ENCODE peak calls at places on chromosome 16, in seven cellular contexts. C, E, I, W, G, X and J are unnamed samples.

GRCh38 chr16:30953511-30954124 is 3.9 kb upstream of the SETD1A start:
- DNase-seq in C (peak), G (peak), X (peak), E (peak), W (peak), I (peak), J (no peak)

GRCh38 chr16:89217388-89218191 is at the start of gene ZNF778:
- DNase-seq in E (peak), G (peak), I (peak), X (peak), C (peak), W (peak), J (peak)

GRCh38 chr16:608019-608418 is 18.2 kb downstream of the RAB40C start:
- DNase-seq in E (peak), W (no peak), I (no peak), C (no peak), G (no peak), X (no peak), J (no peak)

GRCh38 chr16:14405611-14406537 is 224.2 kb downstream of the PARN start:
- DNase-seq in W (no peak), X (peak), I (no peak), G (no peak), E (peak), C (no peak), J (no peak)

GRCh38 chr16:1070084-1070987 is 2.2 kb upstream of the SSTR5 start:
- DNase-seq in X (peak), W (no peak), C (no peak), G (no peak), I (no peak), E (no peak), J (no peak)

GRCh38 chr16:66614161-66614802 is 9.8 kb downstream of the CMTM3 start:
- DNase-seq in I (no peak), G (no peak), X (no peak), E (no peak), W (no peak), C (no peak), J (no peak)

GRCh38 chr16:47826070-47826469 is 329.7 kb downstream of the ABCC12 start:
- DNase-seq in G (no peak), I (no peak), E (no peak), W (no peak), C (no peak), X (no peak), J (no peak)

GRCh38 chr16:51374346-51374745 is 223.3 kb upstream of the SALL1 start:
- DNase-seq in E (no peak), X (no peak), G (peak), C (no peak), I (no peak), W (no peak), J (no peak)

GRCh38 chr16:75239463-75240122 is 11.8 kb downstream of the BCAR1 start:
- DNase-seq in G (no peak), C (no peak), W (no peak), E (no peak), X (no peak), I (no peak), J (no peak)

GRCh38 chr16:90035902-90036301 is 16.6 kb upstream of the DBNDD1 start:
- DNase-seq in E (no peak), X (no peak), C (no peak), G (no peak), I (no peak), W (no peak), J (no peak)